ENCODE peak calls at places on chromosomes 12 and 14, in nine cellular contexts. L, K, J, S, B, U, G, R and P are unnamed samples.

GRCh38 chr12:85659754-85660530 is 176.3 kb downstream of the RASSF9 start:
- DNase-seq in G (no peak), L (no peak), U (no peak), J (no peak), K (no peak), B (no peak), S (no peak), R (no peak), P (no peak)

GRCh38 chr14:93047661-93048060 is 68.1 kb downstream of the ITPK1 start:
- DNase-seq in B (no peak), S (no peak), J (no peak), R (no peak), G (no peak), L (no peak), U (no peak), K (no peak), P (no peak)

GRCh38 chr12:66919466-66919865 is 240.6 kb upstream of the GRIP1 start:
- DNase-seq in U (no peak), L (no peak), S (no peak), R (no peak), J (no peak), B (no peak), K (no peak), G (no peak), P (no peak)

GRCh38 chr14:75126121-75126544 is 715 bp downstream of the NEK9 start:
- DNase-seq in L (no peak), B (no peak), R (peak; percentile 20), K (no peak), G (no peak), J (peak; percentile 22), S (no peak), U (no peak), P (no peak)

GRCh38 chr14:98138666-98139065 is 1133.3 kb downstream of the BCL11B start:
- DNase-seq in R (peak; percentile 21), S (peak; percentile 26), G (peak; percentile 4), K (no peak), U (peak; percentile 54), J (peak; percentile 75), L (peak; percentile 20), B (no peak), P (no peak)

GRCh38 chr14:51996148-51996746 is 6.9 kb downstream of the RTRAF start:
- DNase-seq in R (peak; percentile 76), U (no peak), S (no peak), L (no peak), G (no peak), J (peak; percentile 53), K (no peak), B (no peak), P (peak; percentile 29)

GRCh38 chr12:79535751-79536150 is 155.0 kb downstream of the PAWR start:
- DNase-seq in U (no peak), R (no peak), L (no peak), K (no peak), G (no peak), S (no peak), J (no peak), B (no peak), P (no peak)

GRCh38 chr14:71720978-71721624 is 211.1 kb upstream of the RGS6 start:
- DNase-seq in J (peak; percentile 86), R (peak; percentile 81), S (peak; percentile 70), U (peak; percentile 28), G (peak; percentile 64), L (no peak), B (no peak), K (no peak), P (peak; percentile 5)

GRCh38 chr14:63632932-63633514 is 8.6 kb downstream of the WDR89 start:
- DNase-seq in R (peak; percentile 23), G (no peak), L (peak; percentile 40), U (no peak), J (peak; percentile 55), K (no peak), B (no peak), S (peak; percentile 22), P (no peak)

GRCh38 chr12:109461049-109461845 is 15.9 kb downstream of the KCTD10 start:
- DNase-seq in K (no peak), L (peak; percentile 33), J (no peak), R (peak; percentile 36), S (peak; percentile 65), B (peak; percentile 75), U (no peak), G (peak; percentile 39), P (no peak)

GRCh38 chr12:38516418-38516817 is 199.8 kb downstream of the ALG10B start:
- DNase-seq in G (no peak), K (no peak), B (no peak), J (no peak), R (no peak), U (no peak), L (no peak), S (no peak), P (no peak)

GRCh38 chr14:102474934-102475333 is 34.6 kb downstream of the ANKRD9 start:
- DNase-seq in S (no peak), B (peak; percentile 70), U (no peak), L (no peak), K (no peak), R (peak; percentile 26), G (no peak), J (no peak), P (no peak)

GRCh38 chr12:101877816-101878811 is 734 bp downstream of the DRAM1 start:
- DNase-seq in U (no peak), B (peak; percentile 46), L (peak; percentile 37), R (peak; percentile 31), S (no peak), K (peak; percentile 70), J (peak; percentile 35), G (peak; percentile 40), P (peak; percentile 94)

GRCh38 chr12:94074216-94074969 is 74.0 kb upstream of the PLXNC1 start:
- DNase-seq in U (no peak), K (no peak), G (no peak), R (no peak), J (no peak), L (no peak), S (no peak), B (peak; percentile 40), P (no peak)

GRCh38 chr12:18703326-18703725 is 34.5 kb downstream of the PLCZ1 start:
- DNase-seq in R (no peak), U (no peak), G (no peak), J (no peak), L (no peak), S (no peak), K (no peak), B (no peak), P (peak; percentile 82)

GRCh38 chr14:67892466-67893120 is 73.0 kb downstream of the RAD51B start:
- DNase-seq in G (no peak), J (no peak), L (no peak), B (no peak), U (no peak), K (no peak), R (no peak), S (no peak), P (no peak)

GRCh38 chr12:26791328-26791791 is 41.6 kb downstream of the ITPR2 start:
- DNase-seq in J (no peak), S (peak; percentile 60), U (no peak), R (peak; percentile 63), K (no peak), L (no peak), G (no peak), B (no peak), P (no peak)

GRCh38 chr12:125280482-125281377 is 215.5 kb downstream of the AACS start:
- DNase-seq in B (no peak), U (no peak), S (no peak), G (no peak), J (no peak), R (no peak), K (no peak), L (no peak), P (no peak)

GRCh38 chr12:50211392-50212070 is 44.4 kb upstream of the CERS5 start:
- DNase-seq in S (no peak), K (no peak), U (no peak), R (peak; percentile 43), J (peak; percentile 87), L (no peak), G (no peak), B (no peak), P (no peak)

GRCh38 chr14:101466456-101467180 is 94.7 kb upstream of the DIO3 start:
- DNase-seq in L (no peak), K (no peak), G (no peak), U (no peak), J (no peak), B (peak; percentile 7), S (no peak), R (no peak), P (no peak)

GRCh38 chr12:118127867-118128266 is 8.1 kb upstream of the PEBP1 start:
- DNase-seq in B (peak; percentile 4), L (no peak), J (no peak), U (no peak), R (no peak), G (no peak), K (no peak), S (no peak), P (no peak)

GRCh38 chr12:49662998-49663843 is 39.9 kb downstream of the PRPF40B start:
- DNase-seq in K (peak; percentile 62), U (peak; percentile 50), R (peak; percentile 82), B (peak; percentile 81), L (peak; percentile 87), J (peak; percentile 95), G (no peak), S (peak; percentile 88), P (no peak)

GRCh38 chr14:59895721-59896120 is 24.2 kb upstream of the LRRC9 start:
- DNase-seq in L (no peak), R (no peak), S (no peak), U (no peak), G (no peak), B (no peak), J (no peak), K (no peak), P (no peak)

GRCh38 chr12:53005215-53005985 is 856 bp upstream of the EIF4B start:
- DNase-seq in K (peak; percentile 58), J (peak; percentile 30), U (peak; percentile 26), G (no peak), B (peak; percentile 36), R (no peak), L (no peak), S (no peak), P (peak; percentile 16)

GRCh38 chr12:86052921-86053320 is 178.8 kb downstream of the NTS start:
- DNase-seq in G (no peak), J (no peak), B (no peak), R (no peak), L (no peak), S (no peak), U (no peak), K (no peak), P (peak; percentile 85)